ENCODE peak calls at places on chromosomes 16 and 17, in ten cellular contexts. A, S, L, D, P, J, F, E, O and N are unnamed samples.

GRCh38 chr16:88314991-88315542 is 67.7 kb upstream of the ZNF469 start:
- DNase-seq in A (no peak), S (no peak), L (no peak), D (no peak), P (no peak), J (no peak), F (no peak), E (no peak), O (no peak), N (no peak)

GRCh38 chr16:11585460-11586374 is 1.0 kb downstream of the LITAF start:
- DNase-seq in A (no peak), S (peak), L (no peak), D (no peak), P (no peak), J (no peak), F (peak), E (no peak), O (no peak), N (peak)

GRCh38 chr16:4032768-4033167 is 83.5 kb downstream of the ADCY9 start:
- DNase-seq in A (no peak), S (no peak), L (no peak), D (no peak), P (no peak), J (no peak), F (peak), E (no peak), O (no peak), N (no peak)

GRCh38 chr16:28140788-28141618 is 70.8 kb downstream of the XPO6 start:
- DNase-seq in A (no peak), S (peak), L (no peak), D (no peak), P (no peak), J (no peak), F (peak), E (no peak), O (peak), N (no peak)

GRCh38 chr17:7083592-7083991 is 3.5 kb upstream of the CLEC10A start:
- DNase-seq in A (peak), S (no peak), L (peak), D (no peak), P (no peak), J (no peak), F (no peak), E (no peak), O (no peak), N (no peak)

GRCh38 chr17:74372426-74372825 is 5.1 kb downstream of the GPR142 start:
- DNase-seq in A (no peak), S (no peak), L (no peak), D (no peak), P (no peak), J (no peak), F (no peak), E (no peak), O (no peak), N (no peak)

GRCh38 chr17:70137451-70138230 is 31.7 kb upstream of the KCNJ2 start:
- DNase-seq in A (peak), S (peak), L (peak), D (no peak), P (no peak), J (no peak), F (peak), E (no peak), O (peak), N (peak)

GRCh38 chr17:29570521-29570920 is 2.0 kb downstream of the TP53I13 start:
- DNase-seq in A (no peak), S (no peak), L (no peak), D (no peak), P (no peak), J (no peak), F (no peak), E (peak), O (peak), N (no peak)

GRCh38 chr17:17526369-17526768 is 30.2 kb upstream of the RASD1 start:
- DNase-seq in A (no peak), S (no peak), L (no peak), D (no peak), P (no peak), J (no peak), F (no peak), E (no peak), O (no peak), N (peak)

GRCh38 chr17:50893183-50893993 is 27.2 kb upstream of the TOB1 start:
- DNase-seq in A (no peak), S (no peak), L (peak), D (no peak), P (no peak), J (peak), F (no peak), E (no peak), O (peak), N (no peak)

GRCh38 chr17:82050761-82051641 is 610 bp downstream of the RFNG start:
- DNase-seq in A (no peak), S (peak), L (no peak), D (no peak), P (no peak), J (no peak), F (no peak), E (no peak), O (no peak), N (no peak)

GRCh38 chr16:7843196-7843595 is 510.6 kb downstream of the RBFOX1 start:
- DNase-seq in A (no peak), S (no peak), L (no peak), D (no peak), P (peak), J (no peak), F (no peak), E (no peak), O (no peak), N (no peak)

GRCh38 chr16:17467923-17468540 is 2.7 kb downstream of the XYLT1 start:
- DNase-seq in A (peak), S (peak), L (peak), D (no peak), P (peak), J (peak), F (peak), E (no peak), O (no peak), N (no peak)

GRCh38 chr17:20271016-20271610 is 196.2 kb downstream of the LGALS9B start:
- DNase-seq in A (no peak), S (no peak), L (no peak), D (no peak), P (no peak), J (no peak), F (no peak), E (no peak), O (no peak), N (no peak)

GRCh38 chr17:54408741-54409140 is 491.9 kb upstream of the TOM1L1 start:
- DNase-seq in A (no peak), S (no peak), L (no peak), D (no peak), P (no peak), J (no peak), F (no peak), E (no peak), O (no peak), N (no peak)

GRCh38 chr17:35372846-35373531 is 432 bp downstream of the SLFN11 start:
- DNase-seq in A (peak), S (peak), L (peak), D (no peak), P (peak), J (no peak), F (peak), E (no peak), O (peak), N (peak)

GRCh38 chr17:7484964-7485377 is 805 bp downstream of the POLR2A start:
- DNase-seq in A (no peak), S (no peak), L (no peak), D (no peak), P (peak), J (no peak), F (no peak), E (no peak), O (peak), N (no peak)

GRCh38 chr17:75635610-75636202 is 2.5 kb downstream of the SMIM5 start:
- DNase-seq in A (no peak), S (no peak), L (no peak), D (no peak), P (no peak), J (no peak), F (no peak), E (no peak), O (no peak), N (no peak)

GRCh38 chr16:78503501-78504110 is 404.2 kb downstream of the WWOX start:
- DNase-seq in A (peak), S (peak), L (peak), D (no peak), P (peak), J (peak), F (peak), E (no peak), O (no peak), N (peak)

GRCh38 chr17:82351713-82352488 is 7.1 kb upstream of the TEX19 start:
- DNase-seq in A (peak), S (peak), L (peak), D (no peak), P (peak), J (peak), F (peak), E (peak), O (peak), N (peak)

GRCh38 chr16:84277244-84277823 is 17.3 kb upstream of the WFDC1 start:
- DNase-seq in A (peak), S (peak), L (peak), D (no peak), P (peak), J (peak), F (peak), E (peak), O (no peak), N (peak)

GRCh38 chr16:74699666-74700065 is 996 bp downstream of the MLKL start:
- DNase-seq in A (no peak), S (no peak), L (no peak), D (no peak), P (no peak), J (no peak), F (no peak), E (no peak), O (no peak), N (no peak)

GRCh38 chr16:924806-925205 is 46.0 kb downstream of the LMF1 start:
- DNase-seq in A (no peak), S (no peak), L (no peak), D (no peak), P (no peak), J (no peak), F (no peak), E (no peak), O (no peak), N (no peak)